ENCODE peak calls at places on chromosomes 13 and 19, in six cellular contexts. One of them, this sample, is unnamed.

GRCh38 chr13:50809133-50810090 is 34.1 kb downstream of the DLEU7 start:
- DNase-seq in AG10803: peak
- DNase-seq in Caco-2: no peak
- DNase-seq in astrocyte of the spinal cord: no peak
- DNase-seq in A549: no peak
- DNase-seq in cardiac muscle cell: no peak
- DNase-seq in this sample: no peak

GRCh38 chr13:94544922-94545321 is 51.0 kb downstream of the TGDS start:
- DNase-seq in AG10803: no peak
- DNase-seq in Caco-2: no peak
- DNase-seq in astrocyte of the spinal cord: no peak
- DNase-seq in A549: no peak
- DNase-seq in cardiac muscle cell: no peak
- DNase-seq in this sample: no peak

GRCh38 chr19:14507704-14508246 is 10.4 kb downstream of the DNAJB1 start:
- DNase-seq in AG10803: peak
- DNase-seq in Caco-2: peak
- DNase-seq in astrocyte of the spinal cord: no peak
- DNase-seq in A549: no peak
- DNase-seq in cardiac muscle cell: peak
- DNase-seq in this sample: no peak

GRCh38 chr13:25455146-25455545 is 83.4 kb downstream of the ATP8A2 start:
- DNase-seq in AG10803: no peak
- DNase-seq in Caco-2: no peak
- DNase-seq in astrocyte of the spinal cord: no peak
- DNase-seq in A549: no peak
- DNase-seq in cardiac muscle cell: no peak
- DNase-seq in this sample: no peak

GRCh38 chr19:3557461-3558248 is at the start of gene MFSD12:
- DNase-seq in AG10803: peak
- DNase-seq in Caco-2: peak
- DNase-seq in astrocyte of the spinal cord: peak
- DNase-seq in A549: peak
- DNase-seq in cardiac muscle cell: peak
- DNase-seq in this sample: peak

GRCh38 chr13:113129921-113130750 is 7.5 kb downstream of the F10 start:
- DNase-seq in AG10803: no peak
- DNase-seq in Caco-2: no peak
- DNase-seq in astrocyte of the spinal cord: no peak
- DNase-seq in A549: no peak
- DNase-seq in cardiac muscle cell: peak
- DNase-seq in this sample: no peak

GRCh38 chr19:33686687-33687541 is 65.2 kb downstream of the CHST8 start:
- DNase-seq in AG10803: no peak
- DNase-seq in Caco-2: no peak
- DNase-seq in astrocyte of the spinal cord: no peak
- DNase-seq in A549: no peak
- DNase-seq in cardiac muscle cell: no peak
- DNase-seq in this sample: no peak

GRCh38 chr13:105159794-105160193 is 1375.7 kb downstream of the EFNB2 start:
- DNase-seq in AG10803: no peak
- DNase-seq in Caco-2: no peak
- DNase-seq in astrocyte of the spinal cord: no peak
- DNase-seq in A549: no peak
- DNase-seq in cardiac muscle cell: no peak
- DNase-seq in this sample: no peak

GRCh38 chr13:113625965-113626661 is 31.9 kb downstream of the ATP4B start:
- DNase-seq in AG10803: peak
- DNase-seq in Caco-2: peak
- DNase-seq in astrocyte of the spinal cord: peak
- DNase-seq in A549: no peak
- DNase-seq in cardiac muscle cell: peak
- DNase-seq in this sample: no peak

GRCh38 chr19:52369463-52370340 is at the start of gene ZNF880:
- DNase-seq in AG10803: peak
- DNase-seq in Caco-2: peak
- DNase-seq in astrocyte of the spinal cord: peak
- DNase-seq in A549: peak
- DNase-seq in cardiac muscle cell: peak
- DNase-seq in this sample: peak

GRCh38 chr19:4814625-4815425 is 16.7 kb downstream of the TICAM1 start:
- DNase-seq in AG10803: peak
- DNase-seq in Caco-2: no peak
- DNase-seq in astrocyte of the spinal cord: peak
- DNase-seq in A549: no peak
- DNase-seq in cardiac muscle cell: no peak
- DNase-seq in this sample: no peak

GRCh38 chr19:33683881-33684549 is 62.3 kb downstream of the CHST8 start:
- DNase-seq in AG10803: peak
- DNase-seq in Caco-2: no peak
- DNase-seq in astrocyte of the spinal cord: peak
- DNase-seq in A549: peak
- DNase-seq in cardiac muscle cell: peak
- DNase-seq in this sample: no peak

GRCh38 chr19:42301646-42302204 is at the start of gene PRR19:
- DNase-seq in AG10803: no peak
- DNase-seq in Caco-2: no peak
- DNase-seq in astrocyte of the spinal cord: no peak
- DNase-seq in A549: no peak
- DNase-seq in cardiac muscle cell: no peak
- DNase-seq in this sample: no peak

GRCh38 chr13:44755872-44756271 is 179.7 kb upstream of the TSC22D1 start:
- DNase-seq in AG10803: peak
- DNase-seq in Caco-2: no peak
- DNase-seq in astrocyte of the spinal cord: peak
- DNase-seq in A549: no peak
- DNase-seq in cardiac muscle cell: peak
- DNase-seq in this sample: no peak

GRCh38 chr19:9144920-9145319 is 4.7 kb downstream of the ZNF317 start:
- DNase-seq in AG10803: peak
- DNase-seq in Caco-2: no peak
- DNase-seq in astrocyte of the spinal cord: no peak
- DNase-seq in A549: no peak
- DNase-seq in cardiac muscle cell: peak
- DNase-seq in this sample: no peak

GRCh38 chr19:35224681-35225604 is 3.6 kb downstream of the FAM187B start:
- DNase-seq in AG10803: no peak
- DNase-seq in Caco-2: no peak
- DNase-seq in astrocyte of the spinal cord: no peak
- DNase-seq in A549: no peak
- DNase-seq in cardiac muscle cell: no peak
- DNase-seq in this sample: no peak

GRCh38 chr13:105974380-105974779 is 561.1 kb downstream of the EFNB2 start:
- DNase-seq in AG10803: no peak
- DNase-seq in Caco-2: no peak
- DNase-seq in astrocyte of the spinal cord: no peak
- DNase-seq in A549: no peak
- DNase-seq in cardiac muscle cell: no peak
- DNase-seq in this sample: no peak

GRCh38 chr19:56350416-56351045 is 35.9 kb upstream of the ZSCAN5A start:
- DNase-seq in AG10803: peak
- DNase-seq in Caco-2: peak
- DNase-seq in astrocyte of the spinal cord: peak
- DNase-seq in A549: peak
- DNase-seq in cardiac muscle cell: peak
- DNase-seq in this sample: no peak

DNA sequence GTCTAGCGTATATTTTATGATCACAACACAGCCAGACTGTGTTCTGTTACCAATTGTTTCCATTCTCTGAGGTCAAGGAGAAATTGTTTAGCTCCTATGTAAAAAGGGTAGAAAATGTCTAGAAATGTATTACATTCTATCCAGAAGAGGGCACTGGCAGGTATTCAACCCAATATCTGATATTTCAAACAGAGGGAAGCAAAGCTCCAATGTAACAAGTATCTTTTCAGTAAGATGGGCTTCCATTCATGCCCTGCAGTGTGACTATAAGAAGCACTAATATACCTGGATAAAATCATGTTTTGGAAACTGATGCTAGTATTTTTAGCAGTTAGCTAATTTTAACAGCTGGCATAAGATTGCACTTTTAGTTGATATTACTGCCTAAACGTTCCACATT is 312.7 kb downstream of the FGF14 start:
- DNase-seq in AG10803: peak
- DNase-seq in Caco-2: no peak
- DNase-seq in astrocyte of the spinal cord: peak
- DNase-seq in A549: no peak
- DNase-seq in cardiac muscle cell: no peak
- DNase-seq in this sample: no peak
- TF ChIP-seq CTCF in AG10803: peak
- TF ChIP-seq CTCF in Caco-2: peak
- TF ChIP-seq CTCF in astrocyte of the spinal cord: peak
- TF ChIP-seq CTCF in A549: no peak
- TF ChIP-seq CTCF in cardiac muscle cell: no peak
- TF ChIP-seq CTCF in this sample: peak

GRCh38 chr19:532578-533484 is 1.3 kb downstream of the CDC34 start:
- DNase-seq in AG10803: peak
- DNase-seq in Caco-2: peak
- DNase-seq in astrocyte of the spinal cord: peak
- DNase-seq in A549: peak
- DNase-seq in cardiac muscle cell: peak
- DNase-seq in this sample: no peak

GRCh38 chr19:533485-534058 is 2.0 kb downstream of the CDC34 start:
- DNase-seq in AG10803: no peak
- DNase-seq in Caco-2: no peak
- DNase-seq in astrocyte of the spinal cord: no peak
- DNase-seq in A549: no peak
- DNase-seq in cardiac muscle cell: no peak
- DNase-seq in this sample: peak

GRCh38 chr19:531753-532571 is at the start of gene CDC34:
- DNase-seq in AG10803: no peak
- DNase-seq in Caco-2: no peak
- DNase-seq in astrocyte of the spinal cord: no peak
- DNase-seq in A549: no peak
- DNase-seq in cardiac muscle cell: no peak
- DNase-seq in this sample: no peak

GRCh38 chr19:530133-531008 is 1.2 kb upstream of the CDC34 start:
- DNase-seq in AG10803: no peak
- DNase-seq in Caco-2: no peak
- DNase-seq in astrocyte of the spinal cord: no peak
- DNase-seq in A549: no peak
- DNase-seq in cardiac muscle cell: no peak
- DNase-seq in this sample: no peak

GRCh38 chr19:531009-531752 is 379 bp upstream of the CDC34 start:
- DNase-seq in AG10803: peak
- DNase-seq in Caco-2: peak
- DNase-seq in astrocyte of the spinal cord: peak
- DNase-seq in A549: peak
- DNase-seq in cardiac muscle cell: peak
- DNase-seq in this sample: peak
- TF ChIP-seq CTCF in AG10803: peak
- TF ChIP-seq CTCF in Caco-2: no peak
- TF ChIP-seq CTCF in astrocyte of the spinal cord: peak
- TF ChIP-seq CTCF in A549: no peak
- TF ChIP-seq CTCF in cardiac muscle cell: no peak
- TF ChIP-seq CTCF in this sample: no peak

GRCh38 chr13:35518337-35518736 is 41.8 kb upstream of the MAB21L1 start:
- DNase-seq in AG10803: no peak
- DNase-seq in Caco-2: no peak
- DNase-seq in astrocyte of the spinal cord: peak
- DNase-seq in A549: no peak
- DNase-seq in cardiac muscle cell: peak
- DNase-seq in this sample: no peak
- TF ChIP-seq CTCF in AG10803: no peak
- TF ChIP-seq CTCF in Caco-2: no peak
- TF ChIP-seq CTCF in astrocyte of the spinal cord: no peak
- TF ChIP-seq CTCF in A549: no peak
- TF ChIP-seq CTCF in cardiac muscle cell: no peak
- TF ChIP-seq CTCF in this sample: no peak

GRCh38 chr19:18576383-18576782 is 4.7 kb downstream of the UBA52 start:
- DNase-seq in AG10803: no peak
- DNase-seq in Caco-2: no peak
- DNase-seq in astrocyte of the spinal cord: no peak
- DNase-seq in A549: no peak
- DNase-seq in cardiac muscle cell: no peak
- DNase-seq in this sample: no peak

GRCh38 chr19:18574691-18575291 is 3.1 kb downstream of the UBA52 start:
- DNase-seq in AG10803: no peak
- DNase-seq in Caco-2: no peak
- DNase-seq in astrocyte of the spinal cord: no peak
- DNase-seq in A549: no peak
- DNase-seq in cardiac muscle cell: no peak
- DNase-seq in this sample: no peak

GRCh38 chr19:18566953-18567352 is 4.7 kb upstream of the UBA52 start:
- DNase-seq in AG10803: no peak
- DNase-seq in Caco-2: no peak
- DNase-seq in astrocyte of the spinal cord: no peak
- DNase-seq in A549: no peak
- DNase-seq in cardiac muscle cell: no peak
- DNase-seq in this sample: no peak

GRCh38 chr19:18568367-18568766 is 3.3 kb upstream of the UBA52 start:
- DNase-seq in AG10803: no peak
- DNase-seq in Caco-2: no peak
- DNase-seq in astrocyte of the spinal cord: no peak
- DNase-seq in A549: no peak
- DNase-seq in cardiac muscle cell: no peak
- DNase-seq in this sample: no peak

GRCh38 chr19:18571564-18572344 is at the start of gene UBA52:
- DNase-seq in AG10803: peak
- DNase-seq in Caco-2: peak
- DNase-seq in astrocyte of the spinal cord: peak
- DNase-seq in A549: peak
- DNase-seq in cardiac muscle cell: peak
- DNase-seq in this sample: peak
- TF ChIP-seq CTCF in AG10803: no peak
- TF ChIP-seq CTCF in Caco-2: no peak
- TF ChIP-seq CTCF in astrocyte of the spinal cord: no peak
- TF ChIP-seq CTCF in A549: no peak
- TF ChIP-seq CTCF in cardiac muscle cell: no peak
- TF ChIP-seq CTCF in this sample: no peak

GRCh38 chr19:49431330-49431749 is 6.2 kb downstream of the GFY start:
- DNase-seq in AG10803: no peak
- DNase-seq in Caco-2: no peak
- DNase-seq in astrocyte of the spinal cord: no peak
- DNase-seq in A549: no peak
- DNase-seq in cardiac muscle cell: no peak
- DNase-seq in this sample: no peak

GRCh38 chr19:49430172-49430677 is 5.0 kb downstream of the GFY start:
- DNase-seq in AG10803: no peak
- DNase-seq in Caco-2: no peak
- DNase-seq in astrocyte of the spinal cord: no peak
- DNase-seq in A549: no peak
- DNase-seq in cardiac muscle cell: no peak
- DNase-seq in this sample: no peak

GRCh38 chr19:49432141-49433073 is 7.2 kb downstream of the GFY start:
- DNase-seq in AG10803: no peak
- DNase-seq in Caco-2: no peak
- DNase-seq in astrocyte of the spinal cord: no peak
- DNase-seq in A549: no peak
- DNase-seq in cardiac muscle cell: no peak
- DNase-seq in this sample: no peak

GRCh38 chr19:49428547-49429451 is 3.6 kb downstream of the GFY start:
- DNase-seq in AG10803: no peak
- DNase-seq in Caco-2: no peak
- DNase-seq in astrocyte of the spinal cord: no peak
- DNase-seq in A549: no peak
- DNase-seq in cardiac muscle cell: no peak
- DNase-seq in this sample: no peak

GRCh38 chr19:49430678-49431329 is 5.6 kb downstream of the GFY start:
- DNase-seq in AG10803: no peak
- DNase-seq in Caco-2: no peak
- DNase-seq in astrocyte of the spinal cord: no peak
- DNase-seq in A549: no peak
- DNase-seq in cardiac muscle cell: no peak
- DNase-seq in this sample: no peak
- TF ChIP-seq CTCF in AG10803: no peak
- TF ChIP-seq CTCF in Caco-2: peak
- TF ChIP-seq CTCF in astrocyte of the spinal cord: peak
- TF ChIP-seq CTCF in A549: peak
- TF ChIP-seq CTCF in cardiac muscle cell: peak
- TF ChIP-seq CTCF in this sample: no peak

This sample was measured in D721Med.